ENCODE peak calls at places on chromosomes 13 and 19, in ten cellular contexts. H is A549; T is CD8-positive, alpha-beta T cell; C is H1; F is AG04450; A is uterus; Q is tibial nerve; N is adrenal gland; L is endothelial cell of umbilical vein; J is bronchial epithelial cell. X is an unnamed sample.
A peak's percentile ranks its signal among the peaks of the same experiment; 100 is the strongest.

GRCh38 chr13:112261924-112262323 is 114.2 kb upstream of the SPACA7 start:
- DNase-seq in L (no peak), N (no peak), H (no peak), T (no peak), A (no peak), Q (no peak), C (no peak), J (no peak), F (no peak), X (no peak)

GRCh38 chr19:39438270-39438934 is 2.7 kb upstream of the RPS16 start:
- DNase-seq in C (no peak), T (no peak), Q (no peak), A (no peak), F (no peak), J (peak; percentile 72), N (no peak), H (no peak), L (no peak), X (no peak)

GRCh38 chr13:108227651-108228272 is 9.6 kb downstream of the ABHD13 start:
- DNase-seq in N (peak; percentile 32), C (no peak), F (no peak), Q (peak; percentile 72), H (peak; percentile 30), A (no peak), T (no peak), J (peak; percentile 44), L (peak; percentile 55), X (no peak)

GRCh38 chr13:75860935-75861334 is 224.8 kb downstream of the LMO7 start:
- DNase-seq in F (no peak), T (no peak), N (no peak), H (no peak), C (no peak), L (no peak), Q (no peak), A (no peak), J (peak; percentile 43), X (no peak)

GRCh38 chr13:96968027-96968426 is 26.2 kb downstream of the OXGR1 start:
- DNase-seq in A (no peak), Q (no peak), J (no peak), L (no peak), H (no peak), T (no peak), F (no peak), N (no peak), C (no peak), X (no peak)

GRCh38 chr13:60671386-60671785 is 274.4 kb downstream of the TDRD3 start:
- DNase-seq in L (no peak), H (no peak), F (no peak), T (no peak), C (no peak), Q (no peak), A (no peak), N (no peak), J (peak; percentile 66), X (no peak)

GRCh38 chr19:46659151-46660007 is 1.6 kb downstream of the DACT3 start:
- DNase-seq in T (no peak), H (peak; percentile 54), Q (peak; percentile 33), A (peak; percentile 67), F (no peak), C (peak; percentile 71), J (no peak), N (peak; percentile 42), L (no peak), X (no peak)

GRCh38 chr13:112001571-112001970 is 65.4 kb upstream of the SOX1 start:
- DNase-seq in H (no peak), T (no peak), L (no peak), C (no peak), F (no peak), J (no peak), A (no peak), Q (no peak), N (no peak), X (no peak)

GRCh38 chr13:103539265-103539664 is 473.0 kb upstream of the SLC10A2 start:
- DNase-seq in C (no peak), Q (no peak), F (no peak), L (no peak), N (no peak), A (no peak), J (no peak), T (no peak), H (no peak), X (no peak)

GRCh38 chr13:113554333-113554700 is 30.2 kb upstream of the TFDP1 start:
- DNase-seq in C (no peak), A (no peak), N (no peak), H (no peak), T (no peak), J (no peak), Q (no peak), L (no peak), F (no peak), X (no peak)

GRCh38 chr13:86792153-86792651 is 879.0 kb upstream of the SLITRK5 start:
- DNase-seq in J (no peak), Q (no peak), T (no peak), C (no peak), H (no peak), A (no peak), L (no peak), F (no peak), N (no peak), X (no peak)
- TF ChIP-seq CTCF in J (no peak), Q (no peak), T (no peak), C (peak; percentile 13), H (no peak), A (no peak), L (no peak), F (no peak), N (no peak), X (no peak)

GRCh38 chr13:90686438-90686837 is 661.0 kb upstream of the MIR17HG start:
- DNase-seq in F (peak; percentile 4), H (peak; percentile 1), J (peak; percentile 82), T (no peak), N (no peak), C (no peak), Q (no peak), A (no peak), L (no peak), X (no peak)

GRCh38 chr13:90689111-90689510 is 658.4 kb upstream of the MIR17HG start:
- DNase-seq in C (no peak), A (no peak), T (no peak), N (no peak), H (no peak), J (no peak), F (no peak), Q (no peak), L (no peak), X (no peak)

GRCh38 chr13:90696254-90696653 is 651.2 kb upstream of the MIR17HG start:
- DNase-seq in L (no peak), C (no peak), Q (no peak), J (peak; percentile 87), T (no peak), F (no peak), N (no peak), H (peak; percentile 4), A (no peak), X (no peak)

GRCh38 chr13:90690458-90691063 is 656.9 kb upstream of the MIR17HG start:
- DNase-seq in F (no peak), C (no peak), Q (no peak), L (no peak), N (no peak), A (no peak), H (no peak), T (no peak), J (no peak), X (no peak)
- H3K4me3 ChIP-seq in F (no peak overlapping the region), C (no peak overlapping the region), Q (no peak overlapping the region), L (no peak overlapping the region), N (no peak overlapping the region), A (no peak overlapping the region), H (no peak overlapping the region), T (no peak overlapping the region), J (no peak overlapping the region), X (no peak overlapping the region)

GRCh38 chr19:4829001-4829712 is 2.4 kb downstream of the TICAM1 start:
- DNase-seq in F (no peak), A (no peak), T (no peak), C (no peak), L (no peak), H (no peak), N (no peak), J (no peak), Q (no peak), X (no peak)

GRCh38 chr19:4831351-4832340 is at the start of gene TICAM1:
- DNase-seq in N (peak; percentile 77), C (peak; percentile 56), F (no peak), L (peak; percentile 66), H (peak; percentile 58), T (peak; percentile 78), A (peak; percentile 62), J (peak; percentile 75), Q (peak; percentile 35), X (no peak)

GRCh38 chr19:4830768-4831265 is 695 bp downstream of the TICAM1 start:
- DNase-seq in C (no peak), Q (no peak), A (no peak), L (no peak), N (no peak), F (no peak), T (no peak), H (no peak), J (no peak), X (no peak)

GRCh38 chr19:4832776-4833175 is 1.3 kb upstream of the TICAM1 start:
- DNase-seq in T (no peak), A (no peak), C (no peak), J (no peak), Q (no peak), N (no peak), H (no peak), F (no peak), L (no peak), X (no peak)

GRCh38 chr19:4830332-4830731 is 1.2 kb downstream of the TICAM1 start:
- DNase-seq in H (no peak), T (no peak), N (no peak), Q (no peak), A (no peak), F (no peak), C (no peak), L (no peak), J (no peak), X (no peak)
- TF ChIP-seq CTCF in H (no peak), T (no peak), N (no peak), Q (no peak), A (no peak), F (no peak), C (no peak), L (no peak), J (no peak), X (no peak)

DNA sequence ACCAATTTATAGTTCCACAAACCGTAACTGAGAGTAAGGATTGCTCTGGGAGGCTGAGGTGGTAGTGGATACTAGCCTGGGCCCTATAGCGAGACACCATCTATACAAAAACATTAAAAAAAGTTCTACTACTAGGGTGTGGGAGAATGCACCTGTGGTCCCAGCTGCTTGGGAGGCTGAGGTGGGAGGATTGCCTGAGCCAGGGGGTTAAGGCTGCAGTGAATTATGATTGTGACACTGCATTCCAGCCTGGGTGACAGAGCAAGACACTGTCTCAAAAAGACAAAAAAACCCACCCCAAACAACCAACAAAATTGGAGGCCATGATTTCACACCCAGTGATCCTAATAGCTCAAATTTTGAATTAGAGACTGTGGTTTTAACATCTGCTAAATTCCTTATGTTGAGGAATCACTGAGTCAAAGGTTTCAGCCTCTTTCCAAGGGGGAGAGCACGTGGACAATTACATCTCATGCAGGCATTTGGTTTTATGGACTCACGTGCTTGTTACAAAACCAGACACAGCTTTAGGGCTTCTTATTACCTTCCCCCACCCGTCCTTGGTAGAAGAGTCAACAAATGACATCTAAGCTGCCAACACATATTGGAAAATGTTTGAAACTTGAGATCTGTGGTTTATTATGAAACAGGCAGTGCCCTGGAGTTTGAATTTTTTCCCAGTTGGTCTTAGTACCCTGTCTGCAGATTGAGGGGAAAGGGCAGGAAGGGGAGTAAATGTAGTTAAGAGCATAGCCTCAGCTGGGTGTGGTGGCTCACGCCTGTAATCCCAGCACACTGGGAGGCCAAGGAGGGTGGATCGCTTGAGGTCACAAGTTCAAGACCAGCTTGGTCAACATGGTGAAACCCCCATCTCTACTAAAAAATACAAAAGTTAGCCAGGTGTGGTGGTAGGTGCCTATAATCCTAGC is 18.5 kb downstream of the CYP2A6 start:
- DNase-seq in T (no peak), N (no peak), C (no peak), Q (peak; percentile 52), A (peak; percentile 67), H (peak; percentile 90), L (no peak), F (peak; percentile 96), J (peak; percentile 86), X (peak; percentile 81)
- H3K4me3 ChIP-seq in T (no peak overlapping the region), N (no peak overlapping the region), C (no peak overlapping the region), Q (no peak overlapping the region), A (no peak overlapping the region), H (no peak overlapping the region), L (no peak overlapping the region), F (no peak overlapping the region), J (no peak overlapping the region), X (no peak overlapping the region)